ENCODE peak calls at places on chromosomes 3 and 15, in nine cellular contexts. P is psoas muscle; J is IMR-90; B is PC-3; R is CD8-positive, alpha-beta T cell; K is sigmoid colon; L is K562; Q is upper lobe of left lung; W is small intestine. U is an unnamed sample. For H3K9me3, the result is how much of the 10 kb centered on the place peaks cover.

GRCh38 chr3:12752803-12753202 is 6.3 kb downstream of the TMEM40 start:
- DNase-seq in P (no peak), J (peak), B (peak), R (no peak), K (no peak), L (no peak), Q (no peak), W (no peak), U (no peak)

GRCh38 chr15:60162911-60163310 is 158.8 kb downstream of the FOXB1 start:
- DNase-seq in P (no peak), J (no peak), B (no peak), R (no peak), K (no peak), L (no peak), Q (no peak), W (no peak), U (peak)

GRCh38 chr3:191431160-191431822 is 29.7 kb upstream of the PYDC2 start:
- DNase-seq in P (no peak), J (no peak), B (no peak), R (no peak), K (no peak), L (no peak), Q (no peak), W (peak), U (no peak)

GRCh38 chr3:101932326-101933108 is 83.2 kb downstream of the NFKBIZ start:
- DNase-seq in P (no peak), J (no peak), B (no peak), R (no peak), K (no peak), L (no peak), Q (peak), W (no peak), U (no peak)

GRCh38 chr15:67253517-67254237 is 784 bp downstream of the AAGAB start:
- DNase-seq in P (no peak), J (peak), B (peak), R (no peak), K (no peak), L (no peak), Q (no peak), W (no peak), U (no peak)

GRCh38 chr3:169686874-169687273 is 23.4 kb upstream of the MECOM start:
- DNase-seq in P (no peak), J (no peak), B (no peak), R (no peak), K (no peak), L (no peak), Q (no peak), W (peak), U (no peak)

GRCh38 chr3:172142074-172143059 is 103.0 kb downstream of the FNDC3B start:
- DNase-seq in P (no peak), J (peak), B (peak), R (no peak), K (no peak), L (peak), Q (no peak), W (peak), U (no peak)

GRCh38 chr3:184563569-184563925 is 2.0 kb downstream of the EPHB3 start:
- DNase-seq in P (no peak), J (no peak), B (peak), R (no peak), K (no peak), L (no peak), Q (no peak), W (no peak), U (peak)

GRCh38 chr15:77027697-77028450 is 32.9 kb downstream of the PSTPIP1 start:
- DNase-seq in P (peak), J (no peak), B (no peak), R (no peak), K (peak), L (peak), Q (no peak), W (no peak), U (peak)

GRCh38 chr3:67093315-67093714 is 95.2 kb downstream of the KBTBD8 start:
- DNase-seq in P (no peak), J (peak), B (no peak), R (no peak), K (no peak), L (no peak), Q (no peak), W (no peak), U (no peak)

GRCh38 chr3:128787256-128788253 is 61.6 kb downstream of the RAB7A start:
- DNase-seq in P (no peak), J (peak), B (peak), R (no peak), K (no peak), L (peak), Q (no peak), W (peak), U (peak)

GRCh38 chr15:76059320-76060097 is at the start of gene TMEM266:
- DNase-seq in P (peak), J (peak), B (peak), R (no peak), K (no peak), L (peak), Q (peak), W (peak), U (peak)

GRCh38 chr3:14537590-14538450 is 2.3 kb downstream of the GRIP2 start:
- DNase-seq in P (peak), J (no peak), B (no peak), R (no peak), K (peak), L (peak), Q (no peak), W (no peak), U (peak)

GRCh38 chr15:39426552-39427532 is 154.0 kb upstream of the THBS1 start:
- DNase-seq in P (peak), J (peak), B (no peak), R (peak), K (peak), L (no peak), Q (no peak), W (peak), U (no peak)

GRCh38 chr15:42675021-42675420 is 61.9 kb downstream of the CDAN1 start:
- DNase-seq in P (no peak), J (no peak), B (no peak), R (no peak), K (no peak), L (no peak), Q (no peak), W (no peak), U (no peak)

GRCh38 chr3:141335531-141336042 is 32.7 kb upstream of the ZBTB38 start:
- DNase-seq in P (no peak), J (peak), B (no peak), R (no peak), K (no peak), L (no peak), Q (no peak), W (no peak), U (peak)

GRCh38 chr3:45367451-45367850 is 20.9 kb upstream of the LARS2 start:
- DNase-seq in P (no peak), J (peak), B (peak), R (no peak), K (no peak), L (no peak), Q (no peak), W (no peak), U (no peak)

GRCh38 chr15:25892126-25892525 is 29.0 kb upstream of the ATP10A start:
- DNase-seq in P (no peak), J (peak), B (peak), R (no peak), K (no peak), L (no peak), Q (no peak), W (no peak), U (no peak)
- H3K4me3 ChIP-seq in P (no peak), J (no peak), B (no peak), R (no peak), K (no peak), L (no peak), Q (no peak), W (no peak), U (no peak)

DNA sequence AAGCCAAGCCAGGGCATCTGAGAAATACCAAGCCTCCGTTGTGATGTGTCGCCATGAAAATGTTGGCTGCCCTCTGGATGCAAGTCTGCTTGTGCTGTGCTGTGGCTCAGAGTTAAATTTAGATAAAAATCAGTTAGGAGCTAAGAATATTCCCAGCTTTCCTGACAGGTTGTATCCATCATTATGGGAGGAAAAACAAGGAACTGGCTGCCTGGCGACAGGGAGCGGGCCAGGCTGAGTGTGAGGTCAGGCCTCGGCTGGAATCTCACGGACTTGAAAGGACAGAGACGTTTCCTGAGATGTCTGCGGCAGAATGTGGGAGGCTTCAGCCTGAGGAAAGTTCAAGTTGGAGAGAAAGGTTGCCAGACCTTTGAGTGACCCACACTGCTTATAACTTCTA is 213.8 kb downstream of the THSD4 start:
- DNase-seq in P (no peak), J (peak), B (no peak), R (no peak), K (peak), L (no peak), Q (peak), W (peak), U (no peak)
- H3K27ac ChIP-seq in P (peak), J (peak), B (peak), R (no peak), K (peak), L (no peak), Q (peak), W (peak), U (no peak)

GRCh38 chr15:96186105-96186504 is 144.4 kb upstream of the NR2F2 start:
- DNase-seq in P (no peak), J (no peak), B (no peak), R (no peak), K (no peak), L (no peak), Q (no peak), W (no peak), U (no peak)
- H3K9me3 ChIP-seq in P (under half), J (under half), B (under half), R (under half), K (under half), L (under half), Q (under half), W (under half), U (under half)

GRCh38 chr3:194802125-194802433 is 116.4 kb downstream of the FAM43A start:
- DNase-seq in P (no peak), J (no peak), B (no peak), R (no peak), K (no peak), L (no peak), Q (peak), W (no peak), U (peak)

GRCh38 chr3:194805546-194805945 is 119.9 kb downstream of the FAM43A start:
- DNase-seq in P (no peak), J (no peak), B (no peak), R (no peak), K (no peak), L (no peak), Q (no peak), W (no peak), U (peak)

GRCh38 chr3:194800014-194800413 is 114.3 kb downstream of the FAM43A start:
- DNase-seq in P (no peak), J (no peak), B (no peak), R (no peak), K (no peak), L (no peak), Q (no peak), W (no peak), U (no peak)

GRCh38 chr3:194804796-194805195 is 119.1 kb downstream of the FAM43A start:
- DNase-seq in P (no peak), J (no peak), B (no peak), R (no peak), K (no peak), L (no peak), Q (no peak), W (no peak), U (peak)

GRCh38 chr3:194801378-194802124 is 115.9 kb downstream of the FAM43A start:
- DNase-seq in P (no peak), J (no peak), B (no peak), R (no peak), K (no peak), L (no peak), Q (peak), W (no peak), U (peak)
- H3K4me3 ChIP-seq in P (no peak), J (no peak), B (no peak), R (no peak), K (no peak), L (no peak), Q (no peak), W (no peak), U (no peak)

U was measured in endodermal cell.